ENCODE peak calls at places on chromosomes 6 and 20, in ten cellular contexts. F is LoVo; C is stimulated activated naive CD8-positive, alpha-beta T cell treated with anti-CD3 and anti-CD28 coated beads, Interleukin-15, Interleukin-2, amounts not matched to agents 100 U/mL and 50 U/mL, for 24 hours; S is stimulated activated CD8-positive, alpha-beta memory T cell treated with anti-CD3 and anti-CD28 coated beads, Interleukin-15, amount 100 ng/mL, for 1 hour; V is heart right ventricle; O is D341Med; U is Daoy; X is breast epithelium; R is EL; M is effector memory CD4-positive, alpha-beta T cell. B is an unnamed sample.

GRCh38 chr20:59047938-59048680 is 5.5 kb upstream of the PRELID3B start:
- DNase-seq in F (peak), C (no peak), S (no peak), V (no peak), O (no peak), U (peak), X (no peak), R (peak), M (no peak), B (no peak)

GRCh38 chr6:135568366-135568765 is 70.8 kb upstream of the AHI1 start:
- DNase-seq in F (no peak), C (peak), S (peak), V (peak), O (no peak), U (peak), X (no peak), R (peak), M (peak), B (peak)

GRCh38 chr20:34407962-34408474 is 44.9 kb downstream of the ITCH start:
- DNase-seq in F (no peak), C (no peak), S (no peak), V (no peak), O (no peak), U (no peak), X (no peak), R (no peak), M (no peak), B (peak)

GRCh38 chr20:9112541-9113515 is 43.9 kb downstream of the PLCB4 start:
- DNase-seq in F (no peak), C (no peak), S (no peak), V (peak), O (no peak), U (no peak), X (no peak), R (peak), M (no peak), B (no peak)

GRCh38 chr6:85015396-85015990 is 251.1 kb upstream of the TBX18 start:
- DNase-seq in F (peak), C (peak), S (no peak), V (peak), O (peak), U (peak), X (no peak), R (peak), M (no peak), B (peak)

GRCh38 chr6:34460796-34461507 is 4.9 kb upstream of the PACSIN1 start:
- DNase-seq in F (no peak), C (no peak), S (no peak), V (no peak), O (no peak), U (no peak), X (no peak), R (peak), M (no peak), B (no peak)

GRCh38 chr6:118917550-118918321 is 17.2 kb downstream of the MCM9 start:
- DNase-seq in F (no peak), C (no peak), S (no peak), V (no peak), O (no peak), U (no peak), X (no peak), R (no peak), M (no peak), B (no peak)

GRCh38 chr20:3572151-3572550 is 91.0 kb downstream of the GFRA4 start:
- DNase-seq in F (no peak), C (no peak), S (no peak), V (no peak), O (no peak), U (no peak), X (no peak), R (peak), M (no peak), B (no peak)

GRCh38 chr6:49787176-49787575 is at the start of gene PGK2:
- DNase-seq in F (no peak), C (no peak), S (no peak), V (no peak), O (no peak), U (peak), X (no peak), R (peak), M (no peak), B (no peak)

GRCh38 chr20:50304501-50304856 is 113.8 kb downstream of the CEBPB start:
- DNase-seq in F (no peak), C (no peak), S (no peak), V (peak), O (no peak), U (no peak), X (no peak), R (peak), M (no peak), B (peak)

GRCh38 chr6:46895930-46896329 is 25.8 kb downstream of the ADGRF5 start:
- DNase-seq in F (no peak), C (no peak), S (no peak), V (no peak), O (no peak), U (no peak), X (no peak), R (no peak), M (no peak), B (no peak)

GRCh38 chr20:1491281-1491840 is at the start of gene SIRPB2:
- DNase-seq in F (no peak), C (no peak), S (no peak), V (peak), O (no peak), U (no peak), X (no peak), R (no peak), M (no peak), B (no peak)

GRCh38 chr6:44674226-44675155 is 287.0 kb downstream of the CDC5L start:
- DNase-seq in F (peak), C (no peak), S (no peak), V (no peak), O (no peak), U (no peak), X (no peak), R (no peak), M (no peak), B (peak)

GRCh38 chr6:132812756-132813172 is 1.6 kb upstream of the RPS12 start:
- DNase-seq in F (peak), C (peak), S (no peak), V (no peak), O (no peak), U (no peak), X (no peak), R (no peak), M (no peak), B (no peak)

GRCh38 chr6:3808189-3808588 is 41.0 kb upstream of the FAM50B start:
- DNase-seq in F (no peak), C (no peak), S (no peak), V (no peak), O (no peak), U (peak), X (no peak), R (peak), M (no peak), B (no peak)

B was measured in left lobe of liver.